ENCODE peak calls at places on chromosomes 6 and 20, in seven cellular contexts. K is HepG2, G is K562, P is HCT116, Y is GM12878, M is SK-N-SH, V is T47D. A is an unnamed sample.

GRCh38 chr20:36541227-36542018 is at the start of gene MYL9:
- DNase-seq in K (no peak), G (peak), P (no peak), Y (no peak), M (no peak), V (peak), A (peak)

GRCh38 chr6:17120019-17120418 is 18.2 kb downstream of the STMND1 start:
- DNase-seq in K (no peak), G (no peak), P (no peak), Y (no peak), M (no peak), V (peak), A (no peak)

GRCh38 chr20:20303742-20304141 is 64.2 kb upstream of the INSM1 start:
- DNase-seq in K (no peak), G (no peak), P (no peak), Y (no peak), M (no peak), V (no peak), A (no peak)

GRCh38 chr6:32607263-32607987 is 17.8 kb upstream of the HLA-DRB1 start:
- DNase-seq in K (no peak), G (no peak), P (no peak), Y (no peak), M (no peak), V (no peak), A (no peak)

GRCh38 chr6:33207569-33208088 is 671 bp upstream of the RING1 start:
- DNase-seq in K (no peak), G (peak), P (no peak), Y (no peak), M (peak), V (peak), A (no peak)

GRCh38 chr6:85186546-85187170 is 263.2 kb upstream of the NT5E start:
- DNase-seq in K (no peak), G (no peak), P (no peak), Y (no peak), M (no peak), V (no peak), A (no peak)

GRCh38 chr6:114569643-114570042 is 226.8 kb upstream of the HS3ST5 start:
- DNase-seq in K (no peak), G (no peak), P (no peak), Y (no peak), M (no peak), V (no peak), A (no peak)

GRCh38 chr20:56630086-56630493 is 984 bp downstream of the TFAP2C start:
- DNase-seq in K (no peak), G (peak), P (peak), Y (no peak), M (peak), V (peak), A (peak)

GRCh38 chr20:47701612-47702011 is 83.7 kb downstream of the SULF2 start:
- DNase-seq in K (no peak), G (no peak), P (no peak), Y (no peak), M (no peak), V (no peak), A (no peak)

GRCh38 chr6:41162687-41163418 is at the start of gene TREM2:
- DNase-seq in K (no peak), G (no peak), P (no peak), Y (no peak), M (no peak), V (no peak), A (no peak)

GRCh38 chr6:36947570-36948351 is 6.8 kb upstream of the PI16 start:
- DNase-seq in K (no peak), G (no peak), P (peak), Y (no peak), M (no peak), V (peak), A (no peak)

GRCh38 chr6:17472653-17473183 is 79.3 kb downstream of the CAP2 start:
- DNase-seq in K (no peak), G (no peak), P (no peak), Y (no peak), M (peak), V (peak), A (no peak)

GRCh38 chr6:16582437-16583150 is 178.7 kb downstream of the ATXN1 start:
- DNase-seq in K (no peak), G (no peak), P (no peak), Y (no peak), M (no peak), V (no peak), A (no peak)

GRCh38 chr6:99607416-99608036 is 893 bp downstream of the PRDM13 start:
- DNase-seq in K (no peak), G (no peak), P (no peak), Y (no peak), M (no peak), V (no peak), A (peak)

GRCh38 chr6:46220351-46221220 is 49.8 kb upstream of the ENPP5 start:
- DNase-seq in K (no peak), G (no peak), P (no peak), Y (peak), M (no peak), V (no peak), A (no peak)

DNA sequence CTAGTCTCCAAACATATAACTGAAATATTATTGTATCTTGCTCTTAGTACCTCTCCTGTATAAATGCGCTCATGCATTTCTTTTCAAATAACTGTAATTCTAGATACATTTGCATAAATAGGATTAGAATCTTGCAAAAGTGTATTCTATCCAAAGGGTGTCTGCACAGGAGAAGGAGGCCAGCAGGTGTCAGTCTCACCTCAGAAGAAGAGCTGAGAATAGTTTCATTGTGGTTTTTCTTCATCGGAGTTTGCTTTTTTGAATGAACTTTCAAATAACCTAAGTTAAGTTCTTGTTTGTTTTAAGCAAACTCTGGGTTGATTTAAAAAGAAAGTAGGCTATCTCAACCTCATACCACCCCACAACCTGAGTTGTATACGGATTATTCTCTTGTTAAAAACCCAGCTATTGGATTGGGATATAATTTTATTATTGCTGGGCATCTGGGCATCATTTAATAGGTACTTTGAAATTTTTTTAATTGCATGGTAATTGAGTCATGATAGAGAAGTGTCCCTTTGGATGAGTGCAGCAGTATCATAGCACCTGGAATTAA is 125.0 kb upstream of the MLIP start:
- DNase-seq in K (peak), G (no peak), P (peak), Y (no peak), M (peak), V (peak), A (no peak)
- TF ChIP-seq JUND in K (no peak), G (no peak), P (peak), Y (no peak), M (no peak), V (no peak), A (no peak)

GRCh38 chr6:30394139-30394538 is 49.2 kb downstream of the RPP21 start:
- DNase-seq in K (no peak), G (no peak), P (no peak), Y (no peak), M (no peak), V (peak), A (no peak)
- TF ChIP-seq JUND in K (no peak), G (no peak), P (no peak), Y (no peak), M (no peak), V (no peak), A (no peak)

DNA sequence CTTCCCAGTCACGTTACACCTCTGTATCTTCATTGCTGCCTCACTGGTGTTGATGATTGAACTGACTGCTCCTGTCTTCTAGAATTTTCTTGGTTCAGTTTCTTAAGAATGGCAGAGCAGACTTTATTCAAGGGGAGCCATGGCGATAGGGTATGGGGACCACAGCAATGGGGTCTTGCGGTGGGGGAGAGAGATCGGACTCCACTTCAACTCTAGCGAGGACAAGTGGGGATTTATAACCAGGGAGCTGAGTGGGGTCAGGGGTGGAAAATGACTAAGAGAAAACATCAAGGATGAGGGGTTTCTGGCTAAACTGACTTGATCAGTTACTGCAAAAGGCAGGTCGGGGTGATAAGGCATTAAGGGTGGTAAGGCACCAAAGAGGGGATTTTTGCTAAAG is 156.4 kb downstream of the CD83 start:
- DNase-seq in K (no peak), G (no peak), P (no peak), Y (no peak), M (no peak), V (no peak), A (peak)
- TF ChIP-seq JUND in K (no peak), G (no peak), P (no peak), Y (no peak), M (no peak), V (no peak), A (no peak)

GRCh38 chr6:132768051-132768517 is 10.4 kb upstream of the VNN2 start:
- DNase-seq in K (peak), G (peak), P (peak), Y (no peak), M (peak), V (peak), A (peak)
- TF ChIP-seq JUND in K (no peak), G (no peak), P (no peak), Y (no peak), M (no peak), V (no peak), A (no peak)

GRCh38 chr6:168884646-168885086 is 369.0 kb downstream of the THBS2 start:
- DNase-seq in K (peak), G (peak), P (peak), Y (no peak), M (peak), V (peak), A (no peak)
- TF ChIP-seq JUND in K (no peak), G (no peak), P (no peak), Y (no peak), M (no peak), V (no peak), A (no peak)

GRCh38 chr6:70842541-70842940 is 114.3 kb downstream of the B3GAT2 start:
- DNase-seq in K (no peak), G (no peak), P (no peak), Y (no peak), M (no peak), V (no peak), A (no peak)

GRCh38 chr6:70838907-70839285 is 118.0 kb downstream of the B3GAT2 start:
- DNase-seq in K (peak), G (no peak), P (no peak), Y (no peak), M (no peak), V (no peak), A (no peak)

GRCh38 chr6:70843328-70843918 is 113.4 kb downstream of the B3GAT2 start:
- DNase-seq in K (no peak), G (no peak), P (no peak), Y (no peak), M (no peak), V (no peak), A (no peak)

GRCh38 chr6:70839286-70840266 is 117.3 kb downstream of the B3GAT2 start:
- DNase-seq in K (peak), G (peak), P (no peak), Y (no peak), M (no peak), V (no peak), A (no peak)

GRCh38 chr6:70841115-70841514 is 115.7 kb downstream of the B3GAT2 start:
- DNase-seq in K (no peak), G (no peak), P (no peak), Y (no peak), M (peak), V (no peak), A (no peak)
- TF ChIP-seq JUND in K (no peak), G (no peak), P (no peak), Y (no peak), M (no peak), V (no peak), A (no peak)

GRCh38 chr6:158999669-159000403 is at the start of gene RSPH3:
- DNase-seq in K (peak), G (peak), P (peak), Y (peak), M (peak), V (peak), A (peak)
- TF ChIP-seq JUND in K (peak), G (no peak), P (no peak), Y (no peak), M (no peak), V (no peak), A (no peak)

DNA sequence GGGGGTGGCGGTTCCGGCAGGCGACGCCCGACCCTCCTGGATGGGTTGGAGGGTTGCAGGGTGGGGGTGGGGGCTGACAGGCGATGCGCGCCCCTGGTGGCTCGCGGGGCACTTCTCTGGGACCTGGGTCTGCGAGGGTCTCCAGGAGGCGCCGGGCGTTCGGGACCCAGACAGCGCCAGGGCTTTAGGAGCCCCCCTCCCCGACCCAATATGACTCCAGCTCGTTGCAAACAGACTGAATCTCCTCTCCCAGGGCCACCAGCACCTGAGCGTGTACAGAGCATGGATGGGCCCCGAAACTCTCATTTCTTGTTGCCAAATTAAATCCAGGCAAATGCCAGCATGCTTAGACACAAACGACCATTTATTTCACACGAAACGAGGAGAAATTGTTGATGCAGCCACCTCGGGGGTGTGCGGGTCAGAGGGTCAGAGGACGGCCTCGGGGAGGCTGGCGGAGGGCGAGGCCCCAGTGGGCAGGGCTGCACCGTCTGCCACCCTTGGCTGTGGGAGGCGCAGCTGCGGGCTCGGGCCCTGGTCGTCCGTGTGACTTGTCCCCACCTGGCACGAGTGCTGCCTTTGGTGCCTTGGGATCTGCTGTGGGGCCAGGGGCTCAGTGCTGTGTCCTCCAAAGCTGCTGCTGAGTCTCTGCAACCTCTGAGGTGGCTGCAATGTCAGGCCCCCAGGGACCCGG is 20.9 kb upstream of the GATA5 start:
- DNase-seq in K (no peak), G (peak), P (no peak), Y (no peak), M (peak), V (no peak), A (peak)
- TF ChIP-seq JUND in K (no peak), G (no peak), P (no peak), Y (no peak), M (no peak), V (no peak), A (no peak)

DNA sequence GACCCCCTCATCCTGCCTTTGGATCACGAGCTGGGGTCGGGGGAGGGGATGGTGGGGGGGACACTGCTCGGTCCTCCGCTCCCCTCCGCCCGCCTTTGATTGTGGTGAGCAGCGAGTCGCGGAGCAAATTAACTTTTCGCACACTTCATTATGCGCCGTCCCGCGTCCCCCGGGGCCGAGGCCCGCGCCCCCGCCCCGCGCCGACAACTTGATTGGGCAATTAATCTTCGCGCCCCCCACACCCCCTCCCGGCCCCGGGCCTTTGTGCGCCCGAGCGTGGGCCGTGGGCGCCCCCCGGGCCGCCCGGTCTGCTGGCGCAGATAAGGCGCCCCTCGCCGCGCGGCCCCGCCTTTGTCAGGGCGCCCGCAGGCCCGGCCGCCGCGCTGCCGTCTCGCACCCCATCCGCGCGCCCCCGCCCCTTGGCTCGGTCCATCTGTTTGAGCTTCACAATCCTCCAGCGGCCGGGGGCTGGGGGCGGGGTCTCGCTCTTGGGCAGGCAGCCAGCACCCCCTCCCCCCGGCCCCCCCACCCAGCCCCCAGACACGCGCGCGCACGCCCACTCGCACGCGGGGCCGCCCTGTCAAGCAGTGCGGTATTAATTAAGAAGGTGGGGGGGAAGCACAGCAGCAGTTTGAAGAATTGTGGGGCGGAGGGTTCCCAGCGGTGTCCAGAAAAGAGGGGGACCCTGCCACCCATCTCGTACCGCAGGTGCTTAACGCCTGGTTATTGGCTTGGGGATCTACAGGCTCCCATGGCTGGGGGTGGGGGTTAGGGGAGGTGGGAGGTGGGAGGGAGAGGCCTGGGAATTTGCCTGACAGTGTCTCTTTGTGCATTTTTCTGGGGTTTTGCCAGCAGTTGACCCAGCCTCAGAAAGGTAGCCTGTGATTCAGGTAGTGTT is 34.5 kb upstream of the SCRT2 start:
- DNase-seq in K (no peak), G (no peak), P (no peak), Y (no peak), M (peak), V (no peak), A (no peak)
- TF ChIP-seq JUND in K (no peak), G (no peak), P (no peak), Y (no peak), M (no peak), V (no peak), A (no peak)

A was measured in H1.